ENCODE peak calls at places on chromosomes 11 and 22, in nine cellular contexts. V, I, M, K, B, P, Z, G and U are unnamed samples.

GRCh38 chr11:73195191-73196007 is 22.7 kb upstream of the P2RY2 start:
- DNase-seq in V (no peak), P (peak), M (no peak), I (peak), G (peak), Z (no peak), K (peak), B (no peak), U (no peak)

GRCh38 chr11:65927904-65928397 is 8.7 kb downstream of the DRAP1 start:
- DNase-seq in I (no peak), K (no peak), B (peak), Z (peak), M (no peak), G (no peak), V (no peak), P (no peak), U (peak)

GRCh38 chr22:41021039-41021654 is 70.0 kb downstream of the RBX1 start:
- DNase-seq in P (peak), V (peak), I (no peak), M (no peak), K (no peak), Z (no peak), G (no peak), B (peak), U (peak)

GRCh38 chr11:62612366-62613274 is at the start of the genes EML3 and ROM1:
- DNase-seq in M (peak), K (peak), P (peak), I (peak), Z (peak), V (peak), G (peak), B (peak), U (peak)

GRCh38 chr11:1523779-1524178 is 37.2 kb upstream of the MOB2 start:
- DNase-seq in K (no peak), G (no peak), I (no peak), Z (no peak), V (no peak), B (no peak), M (no peak), P (no peak), U (no peak)

GRCh38 chr11:44146931-44147330 is 51.5 kb downstream of the EXT2 start:
- DNase-seq in Z (no peak), V (no peak), K (no peak), G (no peak), M (no peak), P (no peak), B (no peak), I (no peak), U (no peak)

GRCh38 chr22:46660604-46661201 is 40.5 kb downstream of the GRAMD4 start:
- DNase-seq in M (no peak), K (peak), P (peak), B (no peak), G (no peak), V (no peak), I (no peak), Z (no peak), U (no peak)

GRCh38 chr22:19178065-19178658 is 374 bp downstream of the SLC25A1 start:
- DNase-seq in B (peak), M (peak), V (peak), I (peak), Z (peak), G (peak), K (peak), P (peak), U (peak)

GRCh38 chr11:66649903-66650302 is 11.4 kb downstream of the RBM4 start:
- DNase-seq in Z (no peak), M (no peak), K (no peak), I (no peak), B (no peak), P (no peak), G (no peak), V (no peak), U (no peak)

GRCh38 chr11:18791175-18792065 is at the start of gene PTPN5:
- DNase-seq in G (no peak), V (peak), P (no peak), K (peak), I (peak), M (no peak), B (no peak), Z (no peak), U (no peak)

GRCh38 chr11:117868815-117869642 is 7.4 kb downstream of the FXYD6 start:
- DNase-seq in M (no peak), B (no peak), I (no peak), K (no peak), G (no peak), P (no peak), V (no peak), Z (no peak), U (no peak)

GRCh38 chr11:11813288-11813962 is 28.3 kb upstream of the USP47 start:
- DNase-seq in V (no peak), I (peak), Z (no peak), K (peak), G (peak), M (peak), P (peak), B (no peak), U (no peak)

GRCh38 chr11:70796601-70797000 is 398.3 kb downstream of the CTTN start:
- DNase-seq in I (no peak), B (no peak), Z (peak), V (peak), K (no peak), P (no peak), M (no peak), G (peak), U (no peak)

GRCh38 chr11:70802185-70802584 is 403.9 kb downstream of the CTTN start:
- DNase-seq in G (no peak), I (no peak), K (no peak), M (no peak), P (no peak), V (no peak), Z (no peak), B (no peak), U (no peak)

GRCh38 chr11:70799386-70799785 is 401.1 kb downstream of the CTTN start:
- DNase-seq in G (peak), V (no peak), P (no peak), Z (no peak), K (no peak), B (no peak), M (no peak), I (peak), U (no peak)

GRCh38 chr11:70798296-70798695 is 400.0 kb downstream of the CTTN start:
- DNase-seq in V (no peak), G (no peak), B (no peak), M (no peak), P (no peak), Z (no peak), I (no peak), K (no peak), U (no peak)
- TF ChIP-seq EZH2 in V (no peak), G (no peak), B (no peak), M (no peak), P (no peak), Z (no peak), I (no peak), K (no peak), U (no peak)

GRCh38 chr11:69641681-69642548 is 959 bp downstream of the CCND1 start:
- DNase-seq in V (peak), B (no peak), Z (no peak), K (no peak), P (no peak), M (peak), I (no peak), G (peak), U (no peak)
- TF ChIP-seq EZH2 in V (no peak), B (no peak), Z (no peak), K (no peak), P (no peak), M (no peak), I (no peak), G (no peak), U (no peak)

GRCh38 chr11:8267831-8268529 is 4.3 kb upstream of the LMO1 start:
- DNase-seq in I (peak), V (peak), P (no peak), M (no peak), K (no peak), B (no peak), Z (no peak), G (no peak), U (no peak)
- TF ChIP-seq EZH2 in I (peak), V (peak), P (no peak), M (peak), K (peak), B (no peak), Z (no peak), G (no peak), U (peak)

GRCh38 chr11:115501895-115502589 is 2.2 kb downstream of the CADM1 start:
- DNase-seq in M (no peak), G (no peak), Z (no peak), K (peak), B (no peak), I (peak), V (peak), P (no peak), U (peak)

GRCh38 chr11:115503886-115504278 is 333 bp downstream of the CADM1 start:
- DNase-seq in K (peak), G (no peak), I (no peak), V (no peak), P (no peak), Z (no peak), B (no peak), M (no peak), U (no peak)

GRCh38 chr11:115502636-115503082 is 1.6 kb downstream of the CADM1 start:
- DNase-seq in V (no peak), G (no peak), Z (no peak), K (no peak), I (no peak), P (no peak), M (no peak), B (no peak), U (no peak)

GRCh38 chr11:115504279-115505158 is at the start of gene CADM1:
- DNase-seq in M (peak), V (peak), B (no peak), G (peak), I (peak), P (no peak), Z (peak), K (peak), U (peak)

GRCh38 chr11:115503083-115503885 is 931 bp downstream of the CADM1 start:
- DNase-seq in Z (no peak), P (no peak), I (peak), V (peak), B (no peak), K (peak), G (peak), M (peak), U (peak)
- TF ChIP-seq EZH2 in Z (no peak), P (no peak), I (no peak), V (no peak), B (no peak), K (no peak), G (no peak), M (peak), U (no peak)